ENCODE peak calls at places on chromosomes 6 and 20, in eight cellular contexts. B is CD8-positive, alpha-beta T cell; N is MM.1S; C is transverse colon; Q is GM23248; W is heart left ventricle; S is Panc1; O is uterus. T is an unnamed sample. For H3K9me3, the result is how much of the 10 kb centered on the place peaks cover.

GRCh38 chr6:54980511-54981275 is 134.1 kb downstream of the FAM83B start:
- DNase-seq in B (no peak), N (no peak), C (no peak), Q (peak), W (no peak), S (no peak), O (no peak), T (no peak)

GRCh38 chr6:38169826-38170526 is 350.4 kb downstream of the ZFAND3 start:
- DNase-seq in B (no peak), N (no peak), C (peak), Q (no peak), W (no peak), S (no peak), O (no peak), T (no peak)

GRCh38 chr6:44489912-44490604 is 102.6 kb downstream of the CDC5L start:
- DNase-seq in B (no peak), N (no peak), C (no peak), Q (peak), W (no peak), S (peak), O (peak), T (no peak)

GRCh38 chr20:50273601-50274491 is 83.2 kb downstream of the CEBPB start:
- DNase-seq in B (no peak), N (no peak), C (no peak), Q (peak), W (no peak), S (no peak), O (no peak), T (no peak)

GRCh38 chr20:44734938-44735337 is 10.7 kb upstream of the KCNK15 start:
- DNase-seq in B (no peak), N (no peak), C (no peak), Q (peak), W (no peak), S (no peak), O (no peak), T (no peak)

GRCh38 chr20:1266167-1266973 is at the start of gene SNPH:
- DNase-seq in B (peak), N (peak), C (peak), Q (peak), W (peak), S (no peak), O (peak), T (peak)

GRCh38 chr6:143064996-143065683 is 4.5 kb downstream of the AIG1 start:
- DNase-seq in B (no peak), N (no peak), C (no peak), Q (peak), W (no peak), S (no peak), O (no peak), T (no peak)

GRCh38 chr6:83113258-83113657 is 45.8 kb downstream of the DOP1A start:
- DNase-seq in B (no peak), N (no peak), C (no peak), Q (no peak), W (no peak), S (no peak), O (no peak), T (no peak)

GRCh38 chr6:34373511-34373910 is 19.0 kb downstream of the NUDT3 start:
- DNase-seq in B (no peak), N (no peak), C (no peak), Q (no peak), W (no peak), S (no peak), O (no peak), T (no peak)

GRCh38 chr20:461254-462198 is 807 bp downstream of the TBC1D20 start:
- DNase-seq in B (peak), N (peak), C (peak), Q (peak), W (peak), S (no peak), O (peak), T (no peak)

GRCh38 chr20:48601798-48602197 is 226.0 kb downstream of the PREX1 start:
- DNase-seq in B (no peak), N (no peak), C (no peak), Q (no peak), W (no peak), S (no peak), O (no peak), T (peak)

GRCh38 chr20:1374246-1374645 is 18.6 kb downstream of the FKBP1A start:
- DNase-seq in B (no peak), N (no peak), C (no peak), Q (no peak), W (no peak), S (no peak), O (no peak), T (no peak)

GRCh38 chr20:1775117-1775516 is 117.5 kb upstream of the SIRPG start:
- DNase-seq in B (no peak), N (no peak), C (no peak), Q (peak), W (no peak), S (no peak), O (no peak), T (no peak)

GRCh38 chr20:4099905-4100675 is 84.7 kb upstream of the RNF24 start:
- DNase-seq in B (no peak), N (no peak), C (no peak), Q (peak), W (no peak), S (no peak), O (no peak), T (no peak)

GRCh38 chr6:74044417-74045096 is 348.6 kb downstream of the CD109 start:
- DNase-seq in B (no peak), N (no peak), C (no peak), Q (peak), W (no peak), S (no peak), O (peak), T (no peak)

GRCh38 chr6:33613146-33613793 is 7.9 kb upstream of the ITPR3 start:
- DNase-seq in B (no peak), N (no peak), C (no peak), Q (peak), W (no peak), S (no peak), O (no peak), T (no peak)

GRCh38 chr20:16296933-16297332 is 276.3 kb downstream of the KIF16B start:
- DNase-seq in B (no peak), N (no peak), C (no peak), Q (no peak), W (no peak), S (no peak), O (no peak), T (no peak)

GRCh38 chr20:15654208-15654649 is 919.0 kb downstream of the KIF16B start:
- DNase-seq in B (no peak), N (peak), C (peak), Q (peak), W (peak), S (no peak), O (no peak), T (no peak)

GRCh38 chr6:40901322-40902055 is 137.5 kb downstream of the UNC5CL start:
- DNase-seq in B (no peak), N (no peak), C (no peak), Q (no peak), W (no peak), S (no peak), O (no peak), T (no peak)

GRCh38 chr6:88982720-88983119 is 19.3 kb upstream of the RNGTT start:
- DNase-seq in B (no peak), N (peak), C (no peak), Q (peak), W (peak), S (peak), O (peak), T (peak)

GRCh38 chr6:103284835-103285234 is 1574.9 kb downstream of the HACE1 start:
- DNase-seq in B (no peak), N (no peak), C (no peak), Q (no peak), W (no peak), S (no peak), O (no peak), T (no peak)

GRCh38 chr6:53309897-53310291 is 38.9 kb downstream of the ELOVL5 start:
- DNase-seq in B (no peak), N (no peak), C (no peak), Q (no peak), W (no peak), S (no peak), O (no peak), T (no peak)

GRCh38 chr6:53313784-53314382 is 34.9 kb downstream of the ELOVL5 start:
- DNase-seq in B (no peak), N (no peak), C (no peak), Q (no peak), W (no peak), S (no peak), O (no peak), T (no peak)

GRCh38 chr6:53311586-53311935 is 37.2 kb downstream of the ELOVL5 start:
- DNase-seq in B (no peak), N (no peak), C (no peak), Q (peak), W (no peak), S (no peak), O (no peak), T (no peak)

GRCh38 chr6:53310751-53311585 is 37.8 kb downstream of the ELOVL5 start:
- DNase-seq in B (no peak), N (peak), C (no peak), Q (no peak), W (no peak), S (no peak), O (no peak), T (no peak)

DNA sequence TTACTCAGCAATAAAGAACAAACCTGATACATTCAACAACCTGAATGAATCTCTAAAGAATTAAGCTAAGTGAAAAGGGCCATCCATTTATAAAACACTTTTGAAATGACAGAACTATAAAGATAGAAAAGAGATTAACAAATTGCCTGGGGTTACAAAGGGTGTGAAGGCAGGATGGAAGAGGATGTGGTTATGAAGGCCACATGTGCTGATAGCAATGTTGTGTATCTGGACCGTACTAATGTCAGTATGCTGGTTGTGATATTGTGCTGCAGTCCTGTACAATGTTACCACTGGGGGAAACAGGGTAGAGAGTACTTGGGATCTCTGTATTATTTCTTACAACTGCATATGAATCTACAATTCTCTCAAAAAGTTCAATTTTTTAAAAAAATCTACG is 36.4 kb downstream of the ELOVL5 start:
- DNase-seq in B (no peak), N (no peak), C (no peak), Q (no peak), W (no peak), S (no peak), O (no peak), T (no peak)
- H3K4me3 ChIP-seq in B (no peak), N (no peak), C (no peak), Q (no peak), W (no peak), S (no peak), O (no peak), T (no peak)

DNA sequence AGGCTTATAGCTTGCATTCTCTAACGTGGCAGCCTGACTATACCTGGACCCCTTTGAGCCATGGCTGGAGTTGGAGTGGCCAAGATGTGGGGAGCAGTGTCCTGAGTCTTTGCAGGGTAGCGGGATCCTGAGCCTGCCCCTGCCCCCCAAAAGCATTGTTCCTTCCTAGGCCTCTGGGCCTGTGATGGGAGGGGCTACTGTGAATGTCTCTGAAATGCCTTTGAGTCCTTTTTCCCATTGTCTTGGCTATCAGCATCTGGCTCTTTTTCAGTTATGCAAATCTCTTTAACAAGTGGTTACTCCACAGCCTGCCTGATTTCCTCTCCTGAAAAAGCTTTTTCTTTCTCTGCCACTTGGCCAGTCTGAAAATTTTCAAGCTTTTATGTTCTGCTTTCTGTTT is 17.0 kb upstream of the PRL start:
- DNase-seq in B (no peak), N (peak), C (no peak), Q (no peak), W (no peak), S (no peak), O (no peak), T (no peak)
- H3K9me3 ChIP-seq in B (under half), N (under half), C (under half), Q (under half), W (under half), S (under half), O (under half), T (under half)

DNA sequence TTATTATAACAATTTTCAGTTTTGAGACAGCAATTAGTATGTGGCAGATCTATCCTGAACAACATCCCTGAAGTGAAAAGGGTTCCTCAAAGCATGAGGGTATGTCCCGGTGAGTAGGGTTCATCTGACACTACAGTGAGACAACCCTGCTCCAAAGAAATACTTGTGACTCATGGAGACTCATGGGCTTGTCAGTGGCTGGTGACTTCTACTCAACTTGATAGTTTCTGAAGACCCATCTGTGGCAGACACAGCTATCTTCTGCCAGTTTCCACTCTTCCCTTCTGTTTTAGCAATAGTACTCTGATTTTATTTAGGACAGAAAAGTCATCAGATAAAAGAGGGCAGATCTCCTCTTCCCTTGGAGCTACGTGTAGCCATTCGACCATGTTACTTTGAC is 41.4 kb downstream of the MAP3K7 start:
- DNase-seq in B (no peak), N (no peak), C (no peak), Q (peak), W (no peak), S (no peak), O (no peak), T (no peak)
- H3K4me3 ChIP-seq in B (no peak), N (no peak), C (no peak), Q (no peak), W (no peak), S (no peak), O (no peak), T (no peak)

DNA sequence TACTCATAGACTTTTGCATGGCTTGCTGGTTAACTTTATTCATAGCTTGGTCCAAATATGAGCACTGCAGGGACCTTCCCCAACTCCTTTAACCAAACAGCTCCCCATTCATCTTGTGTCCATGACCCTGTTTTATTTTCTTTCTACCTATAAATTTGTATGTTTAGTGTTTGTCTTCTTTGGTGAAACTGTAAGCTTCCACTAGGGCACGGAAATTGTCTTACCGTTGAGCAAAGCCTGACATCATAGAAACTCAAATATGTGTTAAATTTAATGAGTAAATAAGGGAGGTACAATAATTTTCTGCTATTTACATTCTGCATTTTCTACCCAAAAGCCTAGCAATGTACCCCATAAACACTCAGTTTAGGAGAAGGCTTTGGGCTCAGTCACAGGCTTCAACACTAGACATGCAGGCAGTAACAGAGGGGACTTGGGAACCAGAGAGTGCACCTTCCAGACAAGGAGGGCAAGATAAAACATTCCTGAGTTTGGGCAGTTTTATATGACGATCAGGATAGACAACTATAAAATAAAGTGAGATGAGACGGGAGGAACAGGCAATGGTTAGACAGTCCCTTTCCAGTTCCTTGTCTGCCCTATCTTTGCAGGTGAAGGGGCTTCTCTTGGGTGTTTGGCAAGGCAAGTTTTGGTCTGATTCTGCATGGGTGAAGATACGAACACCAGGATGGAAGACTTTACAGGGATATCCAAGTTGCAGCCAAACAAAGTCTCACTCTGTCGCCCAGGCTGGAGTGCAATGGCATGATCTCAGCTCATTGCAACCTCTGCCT is 46.2 kb upstream of the ZNF217 start:
- DNase-seq in B (no peak), N (no peak), C (no peak), Q (no peak), W (no peak), S (no peak), O (no peak), T (no peak)
- H3K9me3 ChIP-seq in B (under half), N (under half), C (under half), Q (under half), W (under half), S (under half), O (under half), T (under half)

T was measured in CD8-positive, alpha-beta memory T cell.